ENCODE peak calls at places on chromosomes 7 and 10, in five cellular contexts. Q is GM23248, U is mucosa of descending colon, L is fibroblast of the aortic adventitia, G is tibial nerve. K is an unnamed sample.

GRCh38 chr10:123270221-123270620 is 116.0 kb downstream of the BUB3 start:
- DNase-seq in Q (peak), U (no peak), L (peak), G (no peak), K (peak)

GRCh38 chr10:114172241-114172640 is 1.8 kb downstream of the CCDC186 start:
- DNase-seq in Q (peak), U (no peak), L (peak), G (no peak), K (peak)

GRCh38 chr7:154353385-154353784 is 301.2 kb downstream of the DPP6 start:
- DNase-seq in Q (no peak), U (no peak), L (no peak), G (no peak), K (no peak)

GRCh38 chr10:107740962-107741690 is 576.6 kb upstream of the SORCS1 start:
- DNase-seq in Q (peak), U (no peak), L (peak), G (no peak), K (no peak)

GRCh38 chr10:774661-775244 is 85.3 kb upstream of the DIP2C start:
- DNase-seq in Q (no peak), U (no peak), L (no peak), G (no peak), K (no peak)

GRCh38 chr10:123884907-123885381 is 6.7 kb downstream of the CPXM2 start:
- DNase-seq in Q (no peak), U (no peak), L (no peak), G (no peak), K (no peak)

GRCh38 chr7:111029574-111030357 is 61.2 kb upstream of the LRRN3 start:
- DNase-seq in Q (peak), U (no peak), L (peak), G (no peak), K (peak)

GRCh38 chr10:93073539-93074136 is at the start of gene CYP26A1:
- DNase-seq in Q (peak), U (no peak), L (no peak), G (no peak), K (no peak)

GRCh38 chr7:100190059-100190711 is 12.5 kb downstream of the STAG3 start:
- DNase-seq in Q (peak), U (no peak), L (peak), G (no peak), K (peak)

GRCh38 chr7:90411510-90411909 is 8.2 kb downstream of the CLDN12 start:
- DNase-seq in Q (peak), U (no peak), L (no peak), G (no peak), K (peak)

GRCh38 chr7:44897299-44897698 is 12.0 kb upstream of the PURB start:
- DNase-seq in Q (no peak), U (no peak), L (no peak), G (no peak), K (no peak)

GRCh38 chr10:14608381-14609001 is 166.2 kb downstream of the FAM107B start:
- DNase-seq in Q (no peak), U (no peak), L (no peak), G (no peak), K (no peak)

GRCh38 chr7:129202058-129202777 is 13.8 kb downstream of the SMO start:
- DNase-seq in Q (no peak), U (no peak), L (no peak), G (no peak), K (no peak)

GRCh38 chr7:28868700-28869099 is 89.4 kb downstream of the TRIL start:
- DNase-seq in Q (no peak), U (no peak), L (no peak), G (no peak), K (no peak)

GRCh38 chr7:35424869-35425495 is 171.1 kb upstream of the TBX20 start:
- DNase-seq in Q (peak), U (no peak), L (peak), G (peak), K (peak)

GRCh38 chr10:118870467-118871243 is 115.9 kb upstream of the CACUL1 start:
- DNase-seq in Q (peak), U (no peak), L (peak), G (no peak), K (peak)

GRCh38 chr7:138892016-138892630 is 89.1 kb downstream of the KIAA1549 start:
- DNase-seq in Q (peak), U (no peak), L (no peak), G (no peak), K (no peak)

GRCh38 chr10:113452146-113452545 is 100.7 kb upstream of the HABP2 start:
- DNase-seq in Q (no peak), U (no peak), L (no peak), G (no peak), K (no peak)

GRCh38 chr10:8778713-8779112 is 724.2 kb downstream of the GATA3 start:
- DNase-seq in Q (no peak), U (no peak), L (no peak), G (no peak), K (no peak)

GRCh38 chr10:64113375-64113774 is 592.2 kb downstream of the REEP3 start:
- DNase-seq in Q (no peak), U (no peak), L (no peak), G (no peak), K (no peak)

GRCh38 chr7:53800746-53801145 is 741.4 kb upstream of the VSTM2A start:
- DNase-seq in Q (no peak), U (no peak), L (no peak), G (no peak), K (no peak)

GRCh38 chr10:76066457-76066856 is 635.0 kb downstream of the LRMDA start:
- DNase-seq in Q (no peak), U (no peak), L (no peak), G (no peak), K (no peak)

GRCh38 chr10:118472961-118473675 is 122.3 kb downstream of the PRLHR start:
- DNase-seq in Q (no peak), U (no peak), L (no peak), G (no peak), K (no peak)

GRCh38 chr10:2966134-2966533 is 101.2 kb upstream of the PFKP start:
- DNase-seq in Q (no peak), U (no peak), L (no peak), G (no peak), K (no peak)

GRCh38 chr7:46108272-46108671 is 187.2 kb upstream of the IGFBP3 start:
- DNase-seq in Q (no peak), U (no peak), L (no peak), G (no peak), K (no peak)

GRCh38 chr10:49187950-49188761 is at the start of gene TMEM273:
- DNase-seq in Q (no peak), U (peak), L (no peak), G (peak), K (peak)

GRCh38 chr10:43074827-43075611 is 1.9 kb upstream of the RET start:
- DNase-seq in Q (no peak), U (peak), L (no peak), G (no peak), K (no peak)

GRCh38 chr7:43764807-43765491 is 6.5 kb downstream of the BLVRA start:
- DNase-seq in Q (peak), U (no peak), L (peak), G (no peak), K (peak)

GRCh38 chr7:92135100-92135429 is 788 bp upstream of the CYP51A1 start:
- DNase-seq in Q (peak), U (no peak), L (peak), G (no peak), K (no peak)

GRCh38 chr10:35870665-35871310 is 228.7 kb upstream of the FZD8 start:
- DNase-seq in Q (no peak), U (no peak), L (no peak), G (no peak), K (no peak)

GRCh38 chr10:133198621-133199487 is 31.2 kb upstream of the UTF1 start:
- DNase-seq in Q (no peak), U (peak), L (no peak), G (no peak), K (no peak)

GRCh38 chr7:91183408-91183807 is 80.8 kb upstream of the FZD1 start:
- DNase-seq in Q (peak), U (no peak), L (no peak), G (no peak), K (no peak)

GRCh38 chr10:110868981-110869380 is 2.7 kb upstream of the PDCD4 start:
- DNase-seq in Q (no peak), U (no peak), L (no peak), G (no peak), K (no peak)

DNA sequence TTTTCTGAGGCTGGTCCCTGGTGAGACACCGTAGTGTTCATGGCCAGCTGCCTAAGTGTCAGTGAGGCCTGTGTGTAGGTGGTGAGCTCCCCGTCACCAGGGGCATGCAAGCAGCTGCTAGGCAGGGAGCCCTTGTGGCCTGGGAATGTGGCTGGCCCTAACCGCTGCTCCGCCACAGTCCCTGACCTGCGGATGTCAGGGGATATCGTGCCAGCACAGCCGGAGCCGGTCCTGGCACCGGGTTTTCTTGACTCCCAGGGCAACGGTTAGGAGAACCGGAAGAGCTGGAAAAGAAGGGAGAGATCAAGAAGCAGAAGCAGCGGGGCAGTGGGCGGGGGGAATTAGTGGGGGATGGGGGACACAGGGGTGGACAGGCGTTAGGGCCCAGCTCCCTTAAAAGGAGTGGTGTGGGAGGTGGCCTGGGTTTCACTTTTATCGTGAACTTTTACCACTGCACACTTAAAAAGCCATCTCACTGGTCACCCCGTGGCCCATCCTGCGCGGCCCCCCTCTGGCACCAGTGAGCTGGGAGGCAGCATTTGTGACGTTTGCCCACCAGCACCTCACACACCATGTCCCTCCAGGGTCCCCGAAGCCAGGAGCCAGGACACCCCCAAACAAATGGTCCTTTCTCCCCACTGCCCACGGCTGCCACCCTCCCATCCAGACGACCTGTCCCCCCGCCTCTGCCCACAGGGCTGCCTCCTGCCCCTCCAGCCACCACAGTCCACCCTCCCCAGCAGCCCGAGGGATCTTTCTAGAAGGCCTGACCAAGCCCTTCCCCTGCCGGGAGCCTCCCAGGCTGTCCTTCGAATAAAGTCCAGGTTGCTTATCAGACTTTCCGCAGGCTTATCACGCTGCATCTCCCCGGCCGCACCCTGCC is 1.7 kb upstream of the MICALL2 start:
- DNase-seq in Q (peak), U (peak), L (peak), G (peak), K (peak)
- H3K4me3 ChIP-seq in Q (peak), U (no peak), L (peak), G (no peak), K (peak)

GRCh38 chr10:129655679-129656031 is 188.6 kb downstream of the MGMT start:
- DNase-seq in Q (no peak), U (no peak), L (no peak), G (no peak), K (no peak)

GRCh38 chr10:129654461-129654860 is 187.4 kb downstream of the MGMT start:
- DNase-seq in Q (no peak), U (no peak), L (no peak), G (no peak), K (no peak)

GRCh38 chr10:129653861-129654260 is 186.8 kb downstream of the MGMT start:
- DNase-seq in Q (no peak), U (no peak), L (no peak), G (no peak), K (no peak)

GRCh38 chr10:129656642-129657041 is 189.6 kb downstream of the MGMT start:
- DNase-seq in Q (no peak), U (no peak), L (no peak), G (no peak), K (no peak)

GRCh38 chr10:129655007-129655678 is 188.1 kb downstream of the MGMT start:
- DNase-seq in Q (no peak), U (no peak), L (no peak), G (no peak), K (no peak)
- H3K4me3 ChIP-seq in Q (no peak), U (no peak), L (no peak), G (no peak), K (no peak)

GRCh38 chr7:50851451-50851850 is 68.8 kb upstream of the GRB10 start:
- DNase-seq in Q (peak), U (no peak), L (peak), G (no peak), K (peak)
- H3K4me3 ChIP-seq in Q (no peak), U (no peak), L (no peak), G (no peak), K (no peak)

DNA sequence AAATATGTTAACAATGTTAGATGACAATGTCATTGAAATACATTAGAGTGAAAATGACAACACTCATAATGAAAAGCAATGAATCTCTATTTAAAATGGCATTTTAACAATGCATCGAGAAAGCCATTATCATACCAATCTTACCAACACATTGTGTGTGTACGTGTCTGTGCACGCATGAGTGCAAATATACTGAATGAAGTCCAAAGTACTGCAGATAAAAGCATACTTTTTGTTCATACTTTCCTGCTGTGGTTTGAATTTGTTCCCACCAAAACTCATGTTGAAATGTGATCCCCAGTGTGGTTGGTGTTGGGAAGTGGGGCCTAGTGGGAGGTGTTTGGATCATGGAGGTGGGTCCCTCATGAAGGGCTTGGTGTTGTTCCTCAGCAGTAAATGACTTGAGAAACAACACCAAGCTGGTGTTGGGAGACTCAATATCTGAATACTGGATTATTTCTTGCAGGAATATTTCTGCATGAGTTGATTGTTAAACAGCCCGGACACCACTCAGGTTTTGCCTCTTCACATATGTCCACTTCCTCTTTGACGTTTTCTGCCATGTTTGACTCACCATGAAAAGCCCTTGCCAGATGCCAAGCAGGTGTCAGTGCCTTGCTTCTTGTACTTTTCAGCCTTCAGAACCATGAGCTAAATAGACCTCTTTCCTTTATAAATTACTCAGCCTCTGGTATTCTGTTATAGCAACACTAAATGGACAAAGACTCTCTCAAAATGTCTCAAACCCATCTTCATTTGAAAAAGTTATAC is 24.5 kb upstream of the MACC1 start:
- DNase-seq in Q (peak), U (no peak), L (peak), G (no peak), K (peak)
- H3K4me3 ChIP-seq in Q (peak), U (no peak), L (no peak), G (no peak), K (no peak)

DNA sequence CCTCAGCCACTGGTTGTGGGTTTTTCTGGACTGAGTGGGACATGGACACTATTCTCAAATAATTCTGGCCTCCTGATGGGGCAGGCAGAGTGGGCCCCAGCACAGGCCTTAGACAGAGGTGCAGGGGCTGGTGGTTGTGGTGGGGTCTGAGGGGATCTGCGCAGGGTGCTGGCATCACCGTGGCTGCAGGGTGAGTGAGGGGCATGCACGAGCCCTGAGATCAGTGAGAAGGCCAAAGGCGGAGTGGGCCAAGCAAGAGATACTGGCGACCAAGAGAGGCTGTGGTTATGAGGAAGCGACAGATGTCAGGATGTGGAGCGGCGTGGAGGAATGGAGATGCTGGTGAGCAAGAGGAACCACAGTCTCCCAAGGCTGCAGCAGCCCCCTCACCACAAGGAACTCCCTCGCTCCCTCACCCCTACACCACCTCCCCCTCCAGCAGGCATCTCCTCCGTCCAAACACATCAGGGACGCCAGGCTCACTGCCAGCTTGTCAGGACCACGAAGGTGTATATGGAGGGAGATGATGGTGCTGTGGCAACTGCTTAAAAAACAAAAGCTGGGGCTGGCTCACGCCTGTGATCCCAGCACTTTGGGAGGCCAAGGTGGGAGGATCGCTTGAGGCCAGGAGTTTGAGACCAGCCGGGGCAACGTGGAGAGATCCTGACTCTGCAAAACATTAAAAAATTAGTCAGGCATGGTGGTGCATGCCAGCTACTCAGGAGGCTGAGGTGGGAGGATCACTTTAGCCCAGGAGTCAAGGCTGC is 9.6 kb downstream of the PRF1 start:
- DNase-seq in Q (no peak), U (no peak), L (no peak), G (no peak), K (no peak)
- H3K4me3 ChIP-seq in Q (no peak), U (no peak), L (no peak), G (no peak), K (no peak)

DNA sequence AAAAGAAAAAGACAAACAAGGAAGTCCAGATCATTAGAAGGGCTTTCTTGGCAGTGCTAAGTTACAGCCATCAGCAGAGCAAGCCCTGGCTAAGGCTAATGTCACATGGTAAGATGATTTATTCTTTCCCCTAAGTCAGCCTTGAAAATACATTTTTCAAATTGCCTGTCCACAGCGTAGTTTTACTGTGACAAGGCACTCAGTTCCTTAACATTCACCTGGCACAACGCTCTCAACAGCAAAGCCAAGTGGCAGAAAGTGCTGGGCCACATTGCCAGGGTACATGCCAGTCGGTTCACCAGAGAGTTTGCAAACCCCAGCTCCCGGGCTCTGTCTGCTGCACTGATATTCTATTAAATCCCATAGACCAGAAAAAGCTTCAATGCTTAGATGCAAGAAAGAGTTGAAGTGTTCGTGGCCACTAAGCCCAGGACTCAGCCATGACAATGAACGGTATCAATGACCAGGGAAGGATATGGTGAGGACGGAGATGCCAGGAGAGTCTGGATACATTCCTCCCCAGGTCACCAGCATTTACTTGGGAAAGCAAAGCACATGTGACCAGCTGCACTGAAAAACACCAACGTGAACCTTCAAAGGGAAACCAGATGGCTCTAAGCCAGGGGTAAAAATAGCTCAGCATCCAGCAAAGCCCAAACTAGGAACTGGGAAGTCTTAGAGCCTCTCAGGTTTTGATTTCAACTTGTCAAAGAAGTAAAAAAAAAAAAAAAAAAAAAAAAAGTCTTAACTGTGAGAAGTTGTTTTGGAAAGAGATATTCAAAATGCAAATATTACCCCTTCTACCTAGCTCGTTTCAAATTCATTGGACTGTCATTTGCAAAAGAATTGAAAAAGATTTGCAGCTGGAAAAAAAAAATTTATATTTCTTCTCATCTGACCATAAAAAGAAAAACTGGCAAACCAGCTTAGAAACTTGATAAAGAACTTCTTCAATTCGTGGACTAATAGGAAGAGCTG is 23.9 kb upstream of the MPP7 start:
- DNase-seq in Q (no peak), U (no peak), L (peak), G (no peak), K (peak)
- H3K4me3 ChIP-seq in Q (no peak), U (no peak), L (no peak), G (no peak), K (no peak)

GRCh38 chr7:2812119-2812487 is 32.0 kb downstream of the GNA12 start:
- DNase-seq in Q (no peak), U (no peak), L (peak), G (no peak), K (peak)
- H3K4me3 ChIP-seq in Q (no peak), U (no peak), L (peak), G (no peak), K (no peak)

GRCh38 chr10:27997865-27998177 is 1.1 kb downstream of the ODAD2 start:
- DNase-seq in Q (no peak), U (no peak), L (no peak), G (no peak), K (no peak)
- H3K4me3 ChIP-seq in Q (peak), U (no peak), L (peak), G (peak), K (peak)

DNA sequence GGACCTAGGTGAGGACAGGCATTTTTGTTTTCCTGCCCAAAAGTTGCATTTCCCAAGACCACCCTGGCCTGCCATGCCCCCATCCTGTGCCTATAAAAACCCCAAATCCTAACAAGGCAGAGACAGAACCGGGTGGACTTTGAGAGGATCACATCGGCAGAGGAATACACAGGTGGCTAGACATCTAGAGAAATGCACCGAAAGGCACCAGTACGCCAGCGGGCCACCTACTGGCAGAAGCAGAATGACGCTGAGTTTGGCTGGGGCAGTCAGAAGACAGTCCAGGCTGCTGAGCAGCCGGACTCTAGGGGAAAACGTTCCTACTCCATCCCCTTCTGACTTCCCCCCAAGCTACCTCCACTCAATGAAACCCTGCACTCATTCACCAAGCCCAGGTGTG is 2.8 kb downstream of the AKR1C4 start:
- DNase-seq in Q (no peak), U (no peak), L (no peak), G (no peak), K (no peak)
- H3K4me3 ChIP-seq in Q (no peak), U (no peak), L (no peak), G (no peak), K (no peak)

K was measured in fibroblast of lung.